ENCODE peak calls at places on chromosomes 7 and 10, in seven cellular contexts. A is A549, C is brain microvascular endothelial cell, T is heart right ventricle, L is fibroblast of lung, V is AG10803, N is dorsolateral prefrontal cortex. X is an unnamed sample.
A peak's percentile ranks its signal among the peaks of the same experiment; 100 is the strongest.

GRCh38 chr7:150787321-150788281 is 12.6 kb downstream of the TMEM176B start:
- DNase-seq in A (no peak), C (no peak), T (peak; percentile 55), L (no peak), V (peak; percentile 14), N (no peak), X (no peak)

GRCh38 chr7:131312838-131313237 is 14.8 kb upstream of the MKLN1 start:
- DNase-seq in A (no peak), C (no peak), T (no peak), L (no peak), V (no peak), N (no peak), X (no peak)

GRCh38 chr10:102461187-102462054 is 10.1 kb upstream of the C10orf95 start:
- DNase-seq in A (peak; percentile 87), C (peak; percentile 74), T (peak; percentile 90), L (peak; percentile 75), V (peak; percentile 63), N (peak; percentile 93), X (peak; percentile 4)

GRCh38 chr10:94123253-94123995 is 129.7 kb downstream of the PLCE1 start:
- DNase-seq in A (peak; percentile 87), C (peak; percentile 87), T (no peak), L (peak; percentile 93), V (peak; percentile 91), N (no peak), X (peak; percentile 79)

GRCh38 chr10:119337796-119338432 is 130.5 kb downstream of the GRK5 start:
- DNase-seq in A (no peak), C (peak; percentile 70), T (no peak), L (peak; percentile 79), V (peak; percentile 54), N (no peak), X (no peak)

GRCh38 chr10:110993024-110993693 is 73.8 kb downstream of the SHOC2 start:
- DNase-seq in A (no peak), C (peak; percentile 70), T (no peak), L (peak; percentile 94), V (peak; percentile 86), N (no peak), X (peak; percentile 59)

GRCh38 chr10:28300027-28300426 is 2.8 kb downstream of the MPP7 start:
- DNase-seq in A (no peak), C (no peak), T (no peak), L (no peak), V (no peak), N (no peak), X (no peak)

GRCh38 chr7:50656141-50656895 is 91.1 kb upstream of the DDC start:
- DNase-seq in A (no peak), C (no peak), T (no peak), L (no peak), V (no peak), N (no peak), X (no peak)

GRCh38 chr10:103111031-103111917 is 81.8 kb downstream of the NT5C2 start:
- DNase-seq in A (no peak), C (no peak), T (no peak), L (peak; percentile 37), V (peak; percentile 40), N (no peak), X (no peak)

GRCh38 chr7:7564323-7564780 is 2.3 kb upstream of the MIOS start:
- DNase-seq in A (peak; percentile 81), C (peak; percentile 41), T (no peak), L (peak; percentile 82), V (peak; percentile 89), N (no peak), X (peak; percentile 75)

GRCh38 chr10:16945566-16945965 is 128.3 kb upstream of the RSU1 start:
- DNase-seq in A (no peak), C (no peak), T (no peak), L (no peak), V (peak; percentile 84), N (no peak), X (no peak)

GRCh38 chr7:149573519-149573918 is 75.9 kb upstream of the ZNF746 start:
- DNase-seq in A (no peak), C (no peak), T (no peak), L (no peak), V (no peak), N (no peak), X (no peak)

GRCh38 chr7:101373812-101374612 is 11.3 kb downstream of the COL26A1 start:
- DNase-seq in A (no peak), C (no peak), T (no peak), L (no peak), V (no peak), N (no peak), X (no peak)

GRCh38 chr10:97932932-97933530 is 83.4 kb downstream of the GOLGA7B start:
- DNase-seq in A (no peak), C (no peak), T (no peak), L (no peak), V (no peak), N (no peak), X (no peak)

GRCh38 chr7:33669251-33669670 is 236.1 kb upstream of the BMPER start:
- DNase-seq in A (peak; percentile 41), C (peak; percentile 27), T (no peak), L (peak; percentile 48), V (no peak), N (no peak), X (no peak)

GRCh38 chr10:30433286-30433778 is 652 bp upstream of the MAP3K8 start:
- DNase-seq in A (peak; percentile 90), C (peak; percentile 58), T (peak; percentile 78), L (peak; percentile 77), V (peak; percentile 80), N (no peak), X (no peak)

GRCh38 chr7:85508642-85509429 is 322.0 kb upstream of the SEMA3D start:
- DNase-seq in A (no peak), C (peak; percentile 56), T (no peak), L (peak; percentile 96), V (peak; percentile 96), N (no peak), X (peak; percentile 93)

GRCh38 chr10:96657385-96657784 is 62.9 kb downstream of the PIK3AP1 start:
- DNase-seq in A (no peak), C (no peak), T (no peak), L (no peak), V (no peak), N (no peak), X (no peak)

GRCh38 chr10:43229208-43230061 is 37.4 kb downstream of the RASGEF1A start:
- DNase-seq in A (peak; percentile 41), C (no peak), T (no peak), L (no peak), V (no peak), N (peak; percentile 22), X (no peak)

GRCh38 chr10:131180941-131181855 is 130.3 kb downstream of the TCERG1L start:
- DNase-seq in A (no peak), C (no peak), T (no peak), L (no peak), V (no peak), N (no peak), X (no peak)

GRCh38 chr7:33563010-33563409 is 342.3 kb upstream of the BMPER start:
- DNase-seq in A (no peak), C (no peak), T (no peak), L (no peak), V (peak; percentile 45), N (no peak), X (no peak)

GRCh38 chr10:7435674-7436073 is 24.8 kb upstream of the SFMBT2 start:
- DNase-seq in A (no peak), C (no peak), T (no peak), L (no peak), V (no peak), N (no peak), X (no peak)

GRCh38 chr10:131802156-131802915 is 98.5 kb upstream of the PPP2R2D start:
- DNase-seq in A (no peak), C (no peak), T (no peak), L (no peak), V (no peak), N (no peak), X (no peak)

GRCh38 chr10:27794157-27794556 is 48.5 kb upstream of the MKX start:
- DNase-seq in A (peak; percentile 21), C (no peak), T (no peak), L (no peak), V (peak; percentile 26), N (no peak), X (no peak)

GRCh38 chr7:97845622-97846203 is 26.5 kb downstream of the ASNS start:
- DNase-seq in A (peak; percentile 24), C (peak; percentile 16), T (no peak), L (peak; percentile 5), V (peak; percentile 25), N (no peak), X (no peak)

GRCh38 chr10:32983333-32983909 is 25.4 kb upstream of the ITGB1 start:
- DNase-seq in A (peak; percentile 88), C (peak; percentile 94), T (no peak), L (peak; percentile 98), V (peak; percentile 90), N (no peak), X (peak; percentile 81)

GRCh38 chr10:126458453-126458852 is 70.2 kb upstream of the ADAM12 start:
- DNase-seq in A (peak; percentile 52), C (peak; percentile 57), T (no peak), L (peak; percentile 55), V (peak; percentile 57), N (no peak), X (no peak)

GRCh38 chr10:47438857-47439474 is 44.9 kb downstream of the ANXA8 start:
- DNase-seq in A (peak; percentile 77), C (peak; percentile 83), T (no peak), L (peak; percentile 70), V (peak; percentile 68), N (no peak), X (peak; percentile 23)
- TF ChIP-seq CTCF in A (peak; percentile 39), C (peak; percentile 88), T (peak; percentile 36), L (peak; percentile 79), V (peak; percentile 80), N (no peak), X (peak; percentile 63)

DNA sequence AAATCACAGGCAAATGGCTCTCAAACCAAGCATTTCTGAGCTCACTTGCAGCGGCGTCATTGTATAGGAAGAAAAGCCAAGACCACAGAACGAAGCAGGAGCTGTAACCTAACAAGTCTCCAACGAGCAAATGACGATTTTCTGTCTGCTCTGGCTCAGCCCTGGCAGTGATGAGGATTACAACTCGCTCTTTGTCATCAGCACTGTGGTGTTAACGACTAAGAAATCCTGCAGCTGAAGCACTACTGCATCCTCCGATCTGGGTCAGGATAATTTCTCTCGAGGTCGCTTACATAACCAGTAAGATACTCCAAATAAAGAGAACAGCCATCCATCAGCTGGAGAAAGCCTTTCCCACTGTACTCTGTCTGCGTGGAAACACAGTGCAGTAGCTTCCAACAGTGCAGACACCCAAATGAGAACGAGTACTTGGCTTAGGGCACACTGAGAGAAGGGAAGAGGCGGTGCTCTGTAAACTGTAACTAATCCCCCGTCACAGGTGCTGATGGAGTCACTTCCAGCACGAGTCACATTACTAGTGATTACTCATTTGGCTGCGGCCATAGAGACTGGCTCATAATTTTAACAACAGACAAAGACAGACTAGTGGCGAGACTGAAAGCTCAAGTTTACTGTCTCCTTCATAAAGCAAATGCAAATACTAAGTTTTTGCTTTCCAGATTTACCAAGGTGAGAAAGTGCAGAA is 135.8 kb downstream of the NRBF2 start:
- DNase-seq in A (peak; percentile 93), C (peak; percentile 98), T (peak; percentile 93), L (peak; percentile 98), V (peak; percentile 93), N (peak; percentile 65), X (peak; percentile 89)
- H3K4me3 ChIP-seq in A (peak overlapping the region; percentile 55), C (peak overlapping the region; percentile 79), T (peak overlapping the region; percentile 41), L (peak overlapping the region; percentile 64), V (peak overlapping the region; percentile 67), N (peak overlapping the region; percentile 51), X (peak overlapping the region; percentile 72)

GRCh38 chr7:143329471-143330170 is 13.7 kb downstream of the CLCN1 start:
- DNase-seq in A (no peak), C (no peak), T (no peak), L (no peak), V (no peak), N (no peak), X (no peak)
- TF ChIP-seq CTCF in A (no peak), C (no peak), T (no peak), L (no peak), V (no peak), N (no peak), X (no peak)

GRCh38 chr7:79451580-79451979 is 1.9 kb downstream of the MAGI2 start:
- DNase-seq in A (no peak), C (no peak), T (no peak), L (no peak), V (no peak), N (no peak), X (no peak)
- H3K4me3 ChIP-seq in A (peak overlapping the region; percentile 85), C (peak overlapping the region; percentile 81), T (no peak overlapping the region), L (peak overlapping the region; percentile 86), V (peak overlapping the region; percentile 85), N (peak overlapping the region; percentile 86), X (peak overlapping the region; percentile 80)

X was measured in AG04449.